ENCODE peak calls at places on chromosomes 7 and 10, in five cellular contexts. C, B, T, N and M are unnamed samples.

GRCh38 chr10:50641636-50642035 is 17.9 kb upstream of the SGMS1 start:
- DNase-seq in C (no peak), B (no peak), T (no peak), N (no peak), M (no peak)

GRCh38 chr10:95401704-95402469 is 111.1 kb upstream of the PDLIM1 start:
- DNase-seq in C (no peak), B (no peak), T (no peak), N (no peak), M (no peak)

GRCh38 chr7:82677493-82677892 is 233.9 kb upstream of the CACNA2D1 start:
- DNase-seq in C (peak; percentile 71), B (peak; percentile 67), T (no peak), N (no peak), M (no peak)

GRCh38 chr7:32154797-32155196 is 84.6 kb upstream of the PDE1C start:
- DNase-seq in C (no peak), B (no peak), T (no peak), N (no peak), M (peak; percentile 84)

GRCh38 chr10:4134701-4135100 is 349.7 kb upstream of the KLF6 start:
- DNase-seq in C (no peak), B (no peak), T (no peak), N (no peak), M (no peak)

GRCh38 chr7:147423875-147424274 is 1166.7 kb upstream of the C7orf33 start:
- DNase-seq in C (no peak), B (peak; percentile 54), T (no peak), N (no peak), M (no peak)

GRCh38 chr7:38893061-38893460 is 15.9 kb downstream of the VPS41 start:
- DNase-seq in C (no peak), B (no peak), T (no peak), N (no peak), M (no peak)

GRCh38 chr10:83212632-83213349 is 926.5 kb upstream of the GHITM start:
- DNase-seq in C (no peak), B (peak; percentile 22), T (no peak), N (no peak), M (no peak)

GRCh38 chr10:106520698-106521097 is 643.8 kb downstream of the SORCS1 start:
- DNase-seq in C (no peak), B (no peak), T (no peak), N (no peak), M (no peak)

GRCh38 chr10:62082729-62083412 is 181.4 kb downstream of the ARID5B start:
- DNase-seq in C (peak; percentile 75), B (no peak), T (no peak), N (no peak), M (no peak)

GRCh38 chr10:88897019-88897853 is 17.2 kb downstream of the STAMBPL1 start:
- DNase-seq in C (peak; percentile 28), B (peak; percentile 81), T (no peak), N (no peak), M (no peak)

GRCh38 chr7:25830986-25831558 is 320.9 kb upstream of the NFE2L3 start:
- DNase-seq in C (peak; percentile 35), B (no peak), T (no peak), N (no peak), M (no peak)

GRCh38 chr10:99560277-99561126 is 27.8 kb downstream of the NKX2-3 start:
- DNase-seq in C (peak; percentile 72), B (peak; percentile 79), T (no peak), N (peak; percentile 46), M (peak; percentile 29)

GRCh38 chr7:31100445-31100844 is 48.3 kb downstream of the ADCYAP1R1 start:
- DNase-seq in C (peak; percentile 2), B (no peak), T (no peak), N (no peak), M (no peak)

GRCh38 chr10:132319853-132320669 is 11.9 kb upstream of the LRRC27 start:
- DNase-seq in C (peak; percentile 94), B (no peak), T (no peak), N (no peak), M (no peak)

GRCh38 chr7:146090023-146090645 is 26.5 kb upstream of the CNTNAP2 start:
- DNase-seq in C (peak; percentile 29), B (peak; percentile 62), T (peak; percentile 7), N (no peak), M (no peak)

GRCh38 chr10:88343761-88344484 is 239.2 kb downstream of the RNLS start:
- DNase-seq in C (peak; percentile 38), B (no peak), T (no peak), N (no peak), M (no peak)

GRCh38 chr10:3780056-3780765 is 4.8 kb downstream of the KLF6 start:
- DNase-seq in C (peak; percentile 76), B (peak; percentile 72), T (no peak), N (no peak), M (no peak)

GRCh38 chr10:113030453-113030852 is 80.4 kb downstream of the TCF7L2 start:
- DNase-seq in C (peak; percentile 54), B (no peak), T (no peak), N (no peak), M (no peak)

GRCh38 chr7:159015081-159015893 is 129.4 kb downstream of the VIPR2 start:
- DNase-seq in C (peak; percentile 52), B (peak; percentile 44), T (no peak), N (peak; percentile 40), M (peak; percentile 87)

GRCh38 chr10:103895458-103896186 is 22.4 kb downstream of the STN1 start:
- DNase-seq in C (peak; percentile 56), B (no peak), T (no peak), N (no peak), M (no peak)
- H3K27ac ChIP-seq in C (peak overlapping the region; percentile 45), B (no peak overlapping the region), T (no peak overlapping the region), N (peak overlapping the region; percentile 84), M (peak overlapping the region; percentile 71)

GRCh38 chr10:14595526-14596182 is 179.0 kb downstream of the FAM107B start:
- DNase-seq in C (no peak), B (no peak), T (no peak), N (no peak), M (no peak)
- H3K4me1 ChIP-seq in C (peaks cover 3% of the 10 kb centered on the region), B (no peaks in the 10 kb centered on the region), T (no peaks in the 10 kb centered on the region), N (peaks cover 2% of the 10 kb centered on the region), M (peaks cover 5% of the 10 kb centered on the region)

GRCh38 chr10:59561397-59562121 is 148.1 kb downstream of the SLC16A9 start:
- DNase-seq in C (no peak), B (no peak), T (no peak), N (no peak), M (no peak)
- H3K27ac ChIP-seq in C (no peak overlapping the region), B (no peak overlapping the region), T (no peak overlapping the region), N (no peak overlapping the region), M (no peak overlapping the region)

GRCh38 chr7:151693140-151693539 is 173.4 kb upstream of the RHEB start:
- DNase-seq in C (no peak), B (no peak), T (no peak), N (no peak), M (no peak)
- H3K4me1 ChIP-seq in C (peaks cover 48% of the 10 kb centered on the region), B (peaks cover 5% of the 10 kb centered on the region), T (peaks cover 13% of the 10 kb centered on the region), N (no peaks in the 10 kb centered on the region), M (peaks cover 13% of the 10 kb centered on the region)

GRCh38 chr7:84009051-84009450 is 185.5 kb downstream of the SEMA3A start:
- DNase-seq in C (no peak), B (no peak), T (no peak), N (no peak), M (no peak)
- H3K27ac ChIP-seq in C (no peak overlapping the region), B (no peak overlapping the region), T (no peak overlapping the region), N (no peak overlapping the region), M (no peak overlapping the region)

DNA sequence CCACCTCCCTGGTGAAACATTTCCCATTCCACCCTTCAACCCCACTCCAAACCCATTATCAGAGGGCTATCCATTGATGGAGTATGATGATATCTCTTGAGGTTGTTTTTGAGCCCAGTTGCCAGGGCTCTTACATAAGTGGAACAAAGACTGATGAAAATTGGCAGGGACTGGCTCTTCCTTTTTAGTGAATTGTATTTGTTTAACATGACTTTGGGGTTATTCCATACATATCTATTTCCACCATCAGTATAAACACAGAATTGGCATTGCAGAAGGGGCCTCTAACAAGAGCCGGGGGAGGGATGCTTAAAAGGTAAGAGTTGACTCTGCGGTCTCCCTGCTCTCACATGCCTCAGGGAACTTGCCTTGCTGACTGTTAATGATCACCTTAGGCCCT is 28.9 kb downstream of the FZD1 start:
- DNase-seq in C (no peak), B (no peak), T (no peak), N (no peak), M (no peak)
- H3K4me1 ChIP-seq in C (peaks cover 1% of the 10 kb centered on the region), B (no peaks in the 10 kb centered on the region), T (no peaks in the 10 kb centered on the region), N (no peaks in the 10 kb centered on the region), M (no peaks in the 10 kb centered on the region)

GRCh38 chr10:470339-471003 is 219.0 kb downstream of the DIP2C start:
- DNase-seq in C (no peak), B (no peak), T (no peak), N (no peak), M (no peak)
- H3K27ac ChIP-seq in C (no peak overlapping the region), B (no peak overlapping the region), T (no peak overlapping the region), N (no peak overlapping the region), M (no peak overlapping the region)

DNA sequence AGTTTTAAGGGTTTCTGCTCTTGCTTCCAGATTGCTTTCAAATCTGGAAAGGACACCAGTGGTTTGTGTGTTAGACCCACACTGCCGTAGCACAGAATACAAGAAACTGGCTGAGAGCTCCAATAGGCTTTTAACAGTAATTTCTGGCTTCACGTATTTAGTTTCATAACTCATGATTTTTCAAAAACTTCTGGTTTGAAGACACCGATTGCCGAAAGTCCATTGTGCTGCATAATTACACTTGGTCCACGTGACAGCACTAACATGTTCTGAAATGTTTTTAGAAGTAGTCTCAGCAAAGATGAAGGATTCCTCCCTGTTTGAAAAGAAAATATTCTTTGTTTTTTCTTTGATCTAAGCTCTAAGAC is 3.8 kb downstream of the EGFR start:
- DNase-seq in C (no peak), B (no peak), T (no peak), N (no peak), M (no peak)
- H3K4me1 ChIP-seq in C (peaks cover 23% of the 10 kb centered on the region), B (no peaks in the 10 kb centered on the region), T (peaks cover 2% of the 10 kb centered on the region), N (no peaks in the 10 kb centered on the region), M (no peaks in the 10 kb centered on the region)

DNA sequence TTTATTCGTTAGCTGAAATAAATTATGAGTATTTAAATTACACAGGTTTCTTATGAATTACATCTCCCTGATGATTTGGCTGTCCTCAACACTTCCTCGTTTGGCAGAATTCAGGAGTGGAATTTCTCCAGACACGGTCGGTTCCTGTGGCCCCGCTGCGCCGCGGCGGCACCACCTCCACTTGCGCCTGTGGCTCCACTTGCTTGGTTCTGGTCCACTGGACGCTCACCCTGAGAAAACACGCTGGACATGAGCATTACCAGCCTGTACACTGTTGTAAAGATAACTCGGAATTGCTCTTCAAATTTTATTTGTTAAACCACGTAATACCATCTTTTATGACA is 85.3 kb downstream of the ZNF33B start:
- DNase-seq in C (no peak), B (no peak), T (no peak), N (peak; percentile 35), M (no peak)
- H3K27ac ChIP-seq in C (peak overlapping the region; percentile 41), B (no peak overlapping the region), T (no peak overlapping the region), N (peak overlapping the region; percentile 46), M (peak overlapping the region; percentile 45)